ENCODE peak calls at places on chromosomes 16 and 17, in four cellular contexts. One of them, this sample, is unnamed.

GRCh38 chr16:88803264-88803987 is at the start of gene CDT1:
- DNase-seq in naive thymus-derived CD8-positive, alpha-beta T cell: peak
- DNase-seq in CD8-positive, alpha-beta T cell: peak
- DNase-seq in IMR-90: peak
- DNase-seq in this sample: peak

GRCh38 chr16:25187491-25187795 is 29.3 kb upstream of the AQP8 start:
- DNase-seq in naive thymus-derived CD8-positive, alpha-beta T cell: no peak
- DNase-seq in CD8-positive, alpha-beta T cell: no peak
- DNase-seq in IMR-90: no peak
- DNase-seq in this sample: no peak

GRCh38 chr17:34151081-34151480 is 104.0 kb upstream of the CCL2 start:
- DNase-seq in naive thymus-derived CD8-positive, alpha-beta T cell: no peak
- DNase-seq in CD8-positive, alpha-beta T cell: no peak
- DNase-seq in IMR-90: no peak
- DNase-seq in this sample: no peak

GRCh38 chr17:56752263-56752662 is 81.5 kb downstream of the C17orf67 start:
- DNase-seq in naive thymus-derived CD8-positive, alpha-beta T cell: no peak
- DNase-seq in CD8-positive, alpha-beta T cell: no peak
- DNase-seq in IMR-90: peak
- DNase-seq in this sample: no peak

GRCh38 chr16:65117701-65118448 is 4.0 kb downstream of the CDH11 start:
- DNase-seq in naive thymus-derived CD8-positive, alpha-beta T cell: peak
- DNase-seq in CD8-positive, alpha-beta T cell: peak
- DNase-seq in IMR-90: peak
- DNase-seq in this sample: no peak

GRCh38 chr16:83813818-83814653 is 6.3 kb downstream of the HSBP1 start:
- DNase-seq in naive thymus-derived CD8-positive, alpha-beta T cell: no peak
- DNase-seq in CD8-positive, alpha-beta T cell: no peak
- DNase-seq in IMR-90: peak
- DNase-seq in this sample: no peak

GRCh38 chr17:22286337-22287041 is 594.2 kb downstream of the KCNJ18 start:
- DNase-seq in naive thymus-derived CD8-positive, alpha-beta T cell: no peak
- DNase-seq in CD8-positive, alpha-beta T cell: no peak
- DNase-seq in IMR-90: no peak
- DNase-seq in this sample: no peak

GRCh38 chr17:42748906-42749798 is 4.3 kb upstream of the EZH1 start:
- DNase-seq in naive thymus-derived CD8-positive, alpha-beta T cell: no peak
- DNase-seq in CD8-positive, alpha-beta T cell: no peak
- DNase-seq in IMR-90: no peak
- DNase-seq in this sample: no peak

GRCh38 chr17:3318336-3318735 is 20.2 kb upstream of the OR3A1 start:
- DNase-seq in naive thymus-derived CD8-positive, alpha-beta T cell: no peak
- DNase-seq in CD8-positive, alpha-beta T cell: no peak
- DNase-seq in IMR-90: no peak
- DNase-seq in this sample: no peak

GRCh38 chr16:57815987-57816745 is 13.9 kb upstream of the KIFC3 start:
- DNase-seq in naive thymus-derived CD8-positive, alpha-beta T cell: no peak
- DNase-seq in CD8-positive, alpha-beta T cell: no peak
- DNase-seq in IMR-90: peak
- DNase-seq in this sample: peak

GRCh38 chr17:27157297-27157696 is 136.6 kb upstream of the WSB1 start:
- DNase-seq in naive thymus-derived CD8-positive, alpha-beta T cell: no peak
- DNase-seq in CD8-positive, alpha-beta T cell: no peak
- DNase-seq in IMR-90: no peak
- DNase-seq in this sample: no peak

GRCh38 chr17:8632087-8632486 is 1.6 kb upstream of the MYH10 start:
- DNase-seq in naive thymus-derived CD8-positive, alpha-beta T cell: no peak
- DNase-seq in CD8-positive, alpha-beta T cell: no peak
- DNase-seq in IMR-90: no peak
- DNase-seq in this sample: no peak

GRCh38 chr17:30450125-30451027 is 26.8 kb upstream of the GOSR1 start:
- DNase-seq in naive thymus-derived CD8-positive, alpha-beta T cell: no peak
- DNase-seq in CD8-positive, alpha-beta T cell: no peak
- DNase-seq in IMR-90: peak
- DNase-seq in this sample: no peak

GRCh38 chr16:12805091-12805490 is 1.4 kb upstream of the CPPED1 start:
- DNase-seq in naive thymus-derived CD8-positive, alpha-beta T cell: no peak
- DNase-seq in CD8-positive, alpha-beta T cell: no peak
- DNase-seq in IMR-90: no peak
- DNase-seq in this sample: no peak

GRCh38 chr16:58020628-58021521 is 4.7 kb upstream of the MMP15 start:
- DNase-seq in naive thymus-derived CD8-positive, alpha-beta T cell: peak
- DNase-seq in CD8-positive, alpha-beta T cell: peak
- DNase-seq in IMR-90: peak
- DNase-seq in this sample: peak

GRCh38 chr17:78170692-78171590 is 2.6 kb downstream of the SYNGR2 start:
- DNase-seq in naive thymus-derived CD8-positive, alpha-beta T cell: no peak
- DNase-seq in CD8-positive, alpha-beta T cell: no peak
- DNase-seq in IMR-90: no peak
- DNase-seq in this sample: no peak

GRCh38 chr16:17330019-17330570 is 140.7 kb downstream of the XYLT1 start:
- DNase-seq in naive thymus-derived CD8-positive, alpha-beta T cell: no peak
- DNase-seq in CD8-positive, alpha-beta T cell: no peak
- DNase-seq in IMR-90: no peak
- DNase-seq in this sample: no peak

GRCh38 chr17:29061036-29061435 is 18.1 kb downstream of the PIPOX start:
- DNase-seq in naive thymus-derived CD8-positive, alpha-beta T cell: no peak
- DNase-seq in CD8-positive, alpha-beta T cell: no peak
- DNase-seq in IMR-90: no peak
- DNase-seq in this sample: no peak

GRCh38 chr16:67211674-67212073 is 12.7 kb downstream of the ELMO3 start:
- DNase-seq in naive thymus-derived CD8-positive, alpha-beta T cell: no peak
- DNase-seq in CD8-positive, alpha-beta T cell: no peak
- DNase-seq in IMR-90: no peak
- DNase-seq in this sample: no peak

GRCh38 chr16:77212736-77213541 is 13.7 kb downstream of the SYCE1L start:
- DNase-seq in naive thymus-derived CD8-positive, alpha-beta T cell: peak
- DNase-seq in CD8-positive, alpha-beta T cell: peak
- DNase-seq in IMR-90: no peak
- DNase-seq in this sample: peak

GRCh38 chr16:67426950-67427349 is 4.0 kb upstream of the HSD11B2 start:
- DNase-seq in naive thymus-derived CD8-positive, alpha-beta T cell: no peak
- DNase-seq in CD8-positive, alpha-beta T cell: no peak
- DNase-seq in IMR-90: no peak
- DNase-seq in this sample: no peak

GRCh38 chr17:11969565-11969964 is 27.7 kb downstream of the ZNF18 start:
- DNase-seq in naive thymus-derived CD8-positive, alpha-beta T cell: no peak
- DNase-seq in CD8-positive, alpha-beta T cell: no peak
- DNase-seq in IMR-90: no peak
- DNase-seq in this sample: no peak

GRCh38 chr16:74742051-74742481 is 32.6 kb downstream of the FA2H start:
- DNase-seq in naive thymus-derived CD8-positive, alpha-beta T cell: no peak
- DNase-seq in CD8-positive, alpha-beta T cell: no peak
- DNase-seq in IMR-90: peak
- DNase-seq in this sample: no peak

GRCh38 chr17:71793550-71793949 is 327.3 kb upstream of the SOX9 start:
- DNase-seq in naive thymus-derived CD8-positive, alpha-beta T cell: no peak
- DNase-seq in CD8-positive, alpha-beta T cell: no peak
- DNase-seq in IMR-90: peak
- DNase-seq in this sample: no peak